ENCODE peak calls at places on chromosomes 16 and 17, in six cellular contexts. Q is HCT116, F is A549, A is body of pancreas, Z is IMR-90, W is stomach. S is an unnamed sample.

GRCh38 chr17:77831497-77832179 is 126.9 kb upstream of the TNRC6C start:
- DNase-seq in F (no peak), Z (peak; percentile 77), A (no peak), W (no peak), Q (no peak), S (peak; percentile 63)

GRCh38 chr17:146546-146945 is 9.2 kb downstream of the SCGB1C2 start:
- DNase-seq in Z (no peak), W (peak; percentile 10), Q (no peak), F (no peak), A (peak; percentile 9), S (no peak)

GRCh38 chr16:68400083-68400923 is 48.0 kb downstream of the SMPD3 start:
- DNase-seq in Z (no peak), A (no peak), F (no peak), Q (no peak), W (no peak), S (no peak)

GRCh38 chr16:78744796-78745464 is 645.5 kb downstream of the WWOX start:
- DNase-seq in Z (no peak), A (no peak), W (no peak), F (no peak), Q (no peak), S (no peak)

GRCh38 chr17:79936661-79937434 is 97.6 kb upstream of the CBX4 start:
- DNase-seq in A (no peak), Z (no peak), F (no peak), W (no peak), Q (no peak), S (no peak)

GRCh38 chr16:15597822-15598647 is 44.9 kb downstream of the MARF1 start:
- DNase-seq in Z (no peak), F (no peak), A (no peak), W (no peak), Q (no peak), S (no peak)

GRCh38 chr16:15559176-15559575 is 83.8 kb downstream of the MARF1 start:
- DNase-seq in W (no peak), F (no peak), Q (no peak), A (no peak), Z (no peak), S (no peak)

GRCh38 chr17:80732268-80732667 is 187.6 kb downstream of the RPTOR start:
- DNase-seq in Q (no peak), F (no peak), A (no peak), Z (peak; percentile 74), W (no peak), S (no peak)

GRCh38 chr16:64627288-64627687 is 494.6 kb downstream of the CDH11 start:
- DNase-seq in A (no peak), F (no peak), Q (no peak), Z (no peak), W (no peak), S (no peak)

GRCh38 chr16:55476625-55477533 is 2.1 kb upstream of the MMP2 start:
- DNase-seq in Z (no peak), W (no peak), A (no peak), F (no peak), Q (no peak), S (no peak)

GRCh38 chr17:30240177-30240576 is 4.7 kb upstream of the SLC6A4 start:
- DNase-seq in A (no peak), Z (no peak), F (no peak), W (no peak), Q (no peak), S (no peak)

GRCh38 chr16:47644166-47644565 is 183.0 kb downstream of the PHKB start:
- DNase-seq in Z (peak; percentile 89), Q (no peak), W (peak; percentile 28), A (no peak), F (no peak), S (peak; percentile 8)

DNA sequence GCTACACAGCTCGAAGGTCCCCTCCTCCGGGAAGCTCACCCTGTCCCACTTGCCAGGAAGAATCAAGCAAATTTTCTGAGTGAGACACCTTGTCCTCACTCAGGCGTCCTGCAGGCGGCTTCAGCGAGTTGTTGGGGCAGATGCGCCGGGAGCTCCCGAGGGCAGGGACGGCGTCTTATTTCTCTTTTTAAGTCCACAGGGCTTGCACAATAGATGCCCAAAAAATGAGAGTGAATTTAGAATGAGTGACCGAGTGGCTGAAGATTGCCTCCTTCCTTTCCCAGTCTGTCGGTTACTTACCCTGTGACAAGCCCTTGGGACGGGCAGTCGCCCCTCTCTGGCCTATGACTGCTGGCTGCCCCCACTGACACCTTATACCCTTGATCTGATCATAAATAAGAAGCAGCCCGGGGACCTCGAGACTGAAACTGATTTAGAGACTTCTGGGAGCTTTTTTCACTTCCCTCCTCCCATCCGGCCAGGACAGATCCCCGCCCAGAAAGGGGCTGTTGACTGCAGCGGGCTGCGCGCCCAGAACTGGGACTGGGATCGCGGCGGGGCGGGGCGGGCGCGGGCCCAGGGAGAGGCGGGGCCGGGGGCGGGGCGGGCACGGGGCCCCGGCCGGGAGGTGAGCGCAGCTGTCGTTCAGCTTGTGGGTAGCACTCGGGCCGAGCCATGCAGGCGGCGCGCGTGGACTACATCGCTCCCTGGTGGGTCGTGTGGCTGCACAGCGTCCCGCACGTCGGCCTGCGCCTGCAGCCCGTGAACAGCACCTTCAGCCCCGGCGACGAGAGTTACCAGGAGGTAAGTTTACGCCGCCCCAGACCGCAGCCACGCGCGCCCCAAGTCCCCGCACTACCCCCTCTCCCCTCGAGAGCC is at the start of gene TTYH2:
- DNase-seq in A (peak; percentile 90), F (peak; percentile 84), Z (peak; percentile 82), Q (peak; percentile 81), W (peak; percentile 88), S (peak; percentile 92)
- TF ChIP-seq POLR2A in A (peak; percentile 54), F (peak; percentile 49), Z (no peak), Q (peak; percentile 50), W (no peak), S (peak; percentile 61)

GRCh38 chr17:7840875-7841274 is 6.9 kb downstream of the KDM6B start:
- DNase-seq in W (no peak), Z (no peak), F (no peak), Q (no peak), A (no peak), S (no peak)

GRCh38 chr17:7842380-7842949 is 8.4 kb downstream of the KDM6B start:
- DNase-seq in Z (peak; percentile 97), W (peak; percentile 77), Q (no peak), F (peak; percentile 78), A (peak; percentile 70), S (no peak)

GRCh38 chr17:7841309-7841621 is 7.2 kb downstream of the KDM6B start:
- DNase-seq in W (no peak), Q (no peak), F (no peak), Z (no peak), A (no peak), S (no peak)

GRCh38 chr17:7842950-7843535 is 9.0 kb downstream of the KDM6B start:
- DNase-seq in A (peak; percentile 68), F (peak; percentile 52), Q (no peak), Z (peak; percentile 94), W (peak; percentile 72), S (no peak)

DNA sequence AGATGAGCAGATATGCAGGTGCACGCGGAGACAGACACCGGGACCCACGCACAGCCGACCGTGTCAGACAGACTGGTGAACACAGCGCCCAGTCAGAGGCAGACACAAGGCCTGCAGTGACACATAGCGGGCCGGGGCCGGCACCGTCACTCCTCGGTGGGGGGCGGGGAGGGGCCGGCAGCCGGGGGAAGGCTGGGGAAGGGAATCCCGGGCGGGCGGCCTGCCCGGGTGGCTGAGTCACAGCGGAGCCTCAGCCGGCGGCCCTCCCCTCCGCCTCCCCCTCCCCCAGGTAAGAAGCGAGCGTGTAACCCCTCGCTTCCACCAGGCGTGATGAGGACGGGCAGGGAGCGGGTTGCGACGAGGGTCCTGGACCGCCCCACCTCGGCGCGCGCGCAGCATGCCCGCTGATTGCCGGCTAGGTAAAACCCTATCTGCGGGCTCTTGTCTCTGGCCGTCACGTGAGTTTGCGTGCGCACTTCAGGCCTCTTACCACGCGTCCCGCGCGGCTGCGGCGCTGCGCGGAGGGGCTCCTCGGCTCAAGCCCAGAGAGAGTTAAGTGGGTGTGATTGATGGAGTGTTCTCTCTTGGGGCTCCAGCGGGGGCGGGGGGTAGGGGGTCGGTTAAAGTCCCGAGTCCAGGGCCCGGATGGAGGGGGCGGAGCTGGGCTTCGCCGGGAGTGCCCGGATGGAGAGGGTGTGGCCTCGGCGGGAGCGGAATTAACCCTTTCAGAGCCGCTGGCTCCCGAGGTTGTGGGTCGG is 7.8 kb downstream of the KDM6B start:
- DNase-seq in A (peak; percentile 92), Z (peak; percentile 91), W (peak; percentile 91), Q (peak; percentile 79), F (peak; percentile 90), S (peak; percentile 79)
- TF ChIP-seq POLR2A in A (peak; percentile 79), Z (peak; percentile 80), W (no peak), Q (peak; percentile 27), F (peak; percentile 23), S (peak; percentile 23)

DNA sequence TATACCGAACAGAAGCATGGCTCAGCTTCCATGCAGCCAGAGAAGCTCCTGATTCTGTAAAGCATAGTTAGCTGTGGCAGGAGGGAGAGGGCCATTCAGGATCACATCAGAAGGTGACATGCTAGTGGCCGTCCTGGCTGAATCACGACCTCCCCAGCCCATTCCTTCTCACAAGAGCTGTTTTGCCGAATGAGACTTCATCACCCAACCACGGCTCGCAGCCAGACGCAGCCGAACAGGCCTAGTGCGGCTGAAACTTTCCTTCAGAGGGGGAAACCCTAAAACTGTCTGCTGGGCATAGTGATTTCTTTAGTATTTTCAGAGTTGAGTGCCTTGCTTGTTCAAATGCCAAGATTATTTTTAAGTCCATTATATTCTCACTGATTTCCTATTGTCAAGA is 343.7 kb downstream of the CPPED1 start:
- DNase-seq in Q (no peak), F (no peak), W (no peak), Z (no peak), A (no peak), S (no peak)
- TF ChIP-seq POLR2A in Q (no peak), F (no peak), W (no peak), Z (no peak), A (no peak), S (no peak)

DNA sequence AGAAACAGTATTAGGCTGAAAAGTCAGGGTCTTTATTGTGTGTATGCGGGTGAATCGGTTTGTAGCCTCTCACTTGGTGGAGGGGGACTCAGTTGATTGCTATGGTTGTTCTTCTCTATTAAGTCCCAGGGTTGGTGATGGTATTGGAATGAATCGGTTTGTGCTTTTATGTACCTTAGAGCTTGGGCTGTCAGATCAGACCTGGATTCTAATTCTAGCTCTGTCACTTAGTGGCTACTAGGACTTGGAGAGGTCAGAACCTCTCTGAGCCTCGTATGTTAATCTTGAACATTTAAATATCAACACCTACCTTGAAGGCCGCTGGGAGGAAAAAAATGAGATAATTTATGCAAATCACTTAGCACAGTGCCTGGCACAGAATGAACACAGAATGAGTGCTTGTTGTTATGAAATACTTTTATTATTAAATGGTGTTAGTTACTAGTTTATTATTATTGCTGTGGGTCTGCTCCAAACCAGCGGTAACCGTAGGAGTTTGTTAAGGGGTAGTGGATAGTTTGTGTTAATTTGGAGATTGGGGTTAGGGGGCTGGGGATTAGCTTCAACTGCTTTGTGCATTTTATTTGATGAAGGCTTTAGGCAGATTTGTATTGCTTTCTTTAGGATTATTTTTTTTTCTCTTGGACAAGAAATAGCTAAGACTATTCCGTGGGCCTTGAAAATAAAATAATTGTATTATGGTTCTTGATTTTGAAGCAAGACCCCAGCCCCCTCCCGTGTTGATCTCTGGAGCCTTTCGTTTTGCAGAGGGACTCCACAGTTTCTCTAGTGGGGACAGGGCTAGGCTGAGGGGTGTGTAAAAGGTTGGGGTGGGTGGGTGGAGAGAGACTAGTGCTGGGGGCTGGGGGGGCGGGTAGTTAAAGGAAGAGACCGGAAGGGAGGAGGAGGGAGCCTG is 3.6 kb downstream of the KDM6B start:
- DNase-seq in F (no peak), Q (no peak), Z (no peak), A (no peak), W (no peak), S (no peak)
- TF ChIP-seq POLR2A in F (no peak), Q (no peak), Z (no peak), A (no peak), W (no peak), S (no peak)

GRCh38 chr17:34980681-34981537 is 597 bp downstream of the LIG3 start:
- DNase-seq in F (peak; percentile 86), Q (peak; percentile 56), A (peak; percentile 72), W (peak; percentile 74), Z (peak; percentile 80), S (peak; percentile 67)
- TF ChIP-seq POLR2A in F (peak; percentile 37), Q (no peak), A (peak; percentile 73), W (no peak), Z (peak; percentile 77), S (peak; percentile 56)

S was measured in H54.